ENCODE peak calls at places on chromosomes 4 and X, in seven cellular contexts. One of them, this sample, is unnamed.

GRCh38 chrX:27380163-27380845 is 82.8 kb downstream of the PPP4R3C start:
- DNase-seq in glutamatergic neuron: no peak
- DNase-seq in caudate nucleus: no peak
- DNase-seq in tibial nerve: no peak
- DNase-seq in NCI-H2171: no peak
- DNase-seq in lower lobe of right lung: no peak
- DNase-seq in left lung: no peak
- DNase-seq in this sample: no peak

GRCh38 chr4:6272863-6273660 is 3.4 kb downstream of the WFS1 start:
- DNase-seq in left lung: peak
- DNase-seq in glutamatergic neuron: peak
- DNase-seq in NCI-H2171: no peak
- DNase-seq in lower lobe of right lung: peak
- DNase-seq in tibial nerve: no peak
- DNase-seq in caudate nucleus: no peak
- DNase-seq in this sample: no peak

GRCh38 chrX:40174594-40175415 is 77.0 kb upstream of the BCOR start:
- DNase-seq in glutamatergic neuron: peak
- DNase-seq in caudate nucleus: no peak
- DNase-seq in tibial nerve: no peak
- DNase-seq in NCI-H2171: no peak
- DNase-seq in lower lobe of right lung: peak
- DNase-seq in left lung: peak
- DNase-seq in this sample: peak

GRCh38 chrX:50161143-50161542 is 39.7 kb downstream of the AKAP4 start:
- DNase-seq in NCI-H2171: no peak
- DNase-seq in left lung: no peak
- DNase-seq in caudate nucleus: no peak
- DNase-seq in glutamatergic neuron: no peak
- DNase-seq in lower lobe of right lung: no peak
- DNase-seq in tibial nerve: no peak
- DNase-seq in this sample: no peak

GRCh38 chr4:77665381-77666069 is 59.9 kb downstream of the CXCL13 start:
- DNase-seq in NCI-H2171: no peak
- DNase-seq in glutamatergic neuron: no peak
- DNase-seq in tibial nerve: no peak
- DNase-seq in left lung: no peak
- DNase-seq in caudate nucleus: no peak
- DNase-seq in lower lobe of right lung: no peak
- DNase-seq in this sample: no peak

GRCh38 chr4:8231551-8232049 is 32.5 kb downstream of the SH3TC1 start:
- DNase-seq in glutamatergic neuron: no peak
- DNase-seq in left lung: peak
- DNase-seq in caudate nucleus: no peak
- DNase-seq in lower lobe of right lung: no peak
- DNase-seq in tibial nerve: no peak
- DNase-seq in NCI-H2171: no peak
- DNase-seq in this sample: peak

GRCh38 chrX:134026732-134027311 is 41.4 kb upstream of the GPC3 start:
- DNase-seq in left lung: no peak
- DNase-seq in caudate nucleus: no peak
- DNase-seq in tibial nerve: peak
- DNase-seq in glutamatergic neuron: peak
- DNase-seq in NCI-H2171: no peak
- DNase-seq in lower lobe of right lung: no peak
- DNase-seq in this sample: no peak

GRCh38 chr4:159105063-159105414 is 2.2 kb downstream of the RAPGEF2 start:
- DNase-seq in caudate nucleus: no peak
- DNase-seq in tibial nerve: no peak
- DNase-seq in NCI-H2171: no peak
- DNase-seq in left lung: no peak
- DNase-seq in lower lobe of right lung: no peak
- DNase-seq in glutamatergic neuron: no peak
- DNase-seq in this sample: no peak

GRCh38 chr4:150970685-150971151 is 44.4 kb downstream of the LRBA start:
- DNase-seq in NCI-H2171: no peak
- DNase-seq in caudate nucleus: no peak
- DNase-seq in tibial nerve: no peak
- DNase-seq in lower lobe of right lung: no peak
- DNase-seq in glutamatergic neuron: no peak
- DNase-seq in left lung: no peak
- DNase-seq in this sample: no peak

GRCh38 chrX:39816871-39817731 is 280.7 kb downstream of the BCOR start:
- DNase-seq in tibial nerve: no peak
- DNase-seq in left lung: no peak
- DNase-seq in NCI-H2171: no peak
- DNase-seq in caudate nucleus: no peak
- DNase-seq in lower lobe of right lung: no peak
- DNase-seq in glutamatergic neuron: no peak
- DNase-seq in this sample: no peak

GRCh38 chr4:121778991-121779628 is 14.1 kb upstream of the SMIM43 start:
- DNase-seq in tibial nerve: no peak
- DNase-seq in left lung: no peak
- DNase-seq in glutamatergic neuron: no peak
- DNase-seq in caudate nucleus: no peak
- DNase-seq in lower lobe of right lung: no peak
- DNase-seq in NCI-H2171: no peak
- DNase-seq in this sample: no peak

This sample was measured in mucosa of descending colon.